ENCODE peak calls at places on chromosomes 5 and 9, in seven cellular contexts. One of them, this sample, is unnamed.
A peak's percentile ranks its signal among the peaks of the same experiment; 100 is the strongest.

GRCh38 chr9:137245450-137246421 is 4.6 kb downstream of the TUBB4B start:
- DNase-seq in AML-193: no peak
- DNase-seq in hippocampal formation: no peak
- DNase-seq in HEK293T: no peak
- DNase-seq in amniotic stem cell: no peak
- DNase-seq in NCI-H1092: no peak
- DNase-seq in cardiac muscle cell: no peak
- DNase-seq in this sample: no peak

GRCh38 chr5:178425621-178426068 is 164.5 kb downstream of the COL23A1 start:
- DNase-seq in AML-193: no peak
- DNase-seq in hippocampal formation: no peak
- DNase-seq in cardiac muscle cell: no peak
- DNase-seq in amniotic stem cell: no peak
- DNase-seq in HEK293T: no peak
- DNase-seq in NCI-H1092: no peak
- DNase-seq in this sample: no peak

GRCh38 chr9:104747565-104748358 is at the start of gene NIPSNAP3A:
- DNase-seq in cardiac muscle cell: peak; percentile 78
- DNase-seq in amniotic stem cell: peak; percentile 33
- DNase-seq in AML-193: peak; percentile 80
- DNase-seq in HEK293T: peak; percentile 75
- DNase-seq in hippocampal formation: peak; percentile 82
- DNase-seq in NCI-H1092: peak; percentile 80
- DNase-seq in this sample: peak; percentile 89

GRCh38 chr5:71587709-71588532 is 781 bp downstream of the MCCC2 start:
- DNase-seq in hippocampal formation: no peak
- DNase-seq in cardiac muscle cell: peak; percentile 55
- DNase-seq in AML-193: no peak
- DNase-seq in HEK293T: peak; percentile 14
- DNase-seq in NCI-H1092: no peak
- DNase-seq in amniotic stem cell: no peak
- DNase-seq in this sample: no peak

GRCh38 chr5:131110256-131110594 is 54.8 kb downstream of the HINT1 start:
- DNase-seq in HEK293T: no peak
- DNase-seq in amniotic stem cell: no peak
- DNase-seq in cardiac muscle cell: no peak
- DNase-seq in AML-193: no peak
- DNase-seq in hippocampal formation: no peak
- DNase-seq in NCI-H1092: no peak
- DNase-seq in this sample: no peak

GRCh38 chr5:153905214-153905613 is 133.5 kb downstream of the FAM114A2 start:
- DNase-seq in NCI-H1092: no peak
- DNase-seq in AML-193: no peak
- DNase-seq in hippocampal formation: no peak
- DNase-seq in amniotic stem cell: no peak
- DNase-seq in cardiac muscle cell: no peak
- DNase-seq in HEK293T: no peak
- DNase-seq in this sample: no peak

GRCh38 chr5:139392678-139393496 is 2.0 kb downstream of the PROB1 start:
- DNase-seq in hippocampal formation: no peak
- DNase-seq in AML-193: peak; percentile 68
- DNase-seq in NCI-H1092: no peak
- DNase-seq in cardiac muscle cell: peak; percentile 70
- DNase-seq in HEK293T: no peak
- DNase-seq in amniotic stem cell: no peak
- DNase-seq in this sample: no peak

GRCh38 chr9:91807640-91808246 is 142.3 kb downstream of the ROR2 start:
- DNase-seq in HEK293T: no peak
- DNase-seq in NCI-H1092: no peak
- DNase-seq in hippocampal formation: no peak
- DNase-seq in AML-193: no peak
- DNase-seq in amniotic stem cell: no peak
- DNase-seq in cardiac muscle cell: no peak
- DNase-seq in this sample: no peak

GRCh38 chr5:14464101-14464500 is 117.5 kb upstream of the OTULINL start:
- DNase-seq in HEK293T: no peak
- DNase-seq in NCI-H1092: no peak
- DNase-seq in cardiac muscle cell: peak; percentile 49
- DNase-seq in AML-193: no peak
- DNase-seq in hippocampal formation: no peak
- DNase-seq in amniotic stem cell: no peak
- DNase-seq in this sample: no peak

GRCh38 chr5:102077920-102078319 is 218.2 kb downstream of the SLCO4C1 start:
- DNase-seq in AML-193: no peak
- DNase-seq in hippocampal formation: no peak
- DNase-seq in amniotic stem cell: no peak
- DNase-seq in NCI-H1092: no peak
- DNase-seq in HEK293T: no peak
- DNase-seq in cardiac muscle cell: no peak
- DNase-seq in this sample: no peak

GRCh38 chr9:96048116-96048953 is 172.8 kb downstream of the ERCC6L2 start:
- DNase-seq in AML-193: no peak
- DNase-seq in cardiac muscle cell: peak; percentile 75
- DNase-seq in NCI-H1092: peak; percentile 29
- DNase-seq in hippocampal formation: peak; percentile 21
- DNase-seq in HEK293T: no peak
- DNase-seq in amniotic stem cell: no peak
- DNase-seq in this sample: peak; percentile 52

GRCh38 chr5:176748967-176749935 is 61.1 kb upstream of the UNC5A start:
- DNase-seq in hippocampal formation: no peak
- DNase-seq in HEK293T: no peak
- DNase-seq in cardiac muscle cell: no peak
- DNase-seq in NCI-H1092: no peak
- DNase-seq in amniotic stem cell: no peak
- DNase-seq in AML-193: no peak
- DNase-seq in this sample: no peak

GRCh38 chr9:19146441-19146840 is 19.1 kb upstream of the PLIN2 start:
- DNase-seq in amniotic stem cell: no peak
- DNase-seq in NCI-H1092: no peak
- DNase-seq in cardiac muscle cell: no peak
- DNase-seq in HEK293T: no peak
- DNase-seq in hippocampal formation: no peak
- DNase-seq in AML-193: no peak
- DNase-seq in this sample: no peak

GRCh38 chr5:1536298-1537165 is 12.8 kb upstream of the LPCAT1 start:
- DNase-seq in AML-193: no peak
- DNase-seq in NCI-H1092: no peak
- DNase-seq in amniotic stem cell: no peak
- DNase-seq in HEK293T: no peak
- DNase-seq in cardiac muscle cell: peak; percentile 19
- DNase-seq in hippocampal formation: no peak
- DNase-seq in this sample: no peak

GRCh38 chr5:116734717-116735072 is 160.1 kb upstream of the SEMA6A start:
- DNase-seq in HEK293T: no peak
- DNase-seq in amniotic stem cell: no peak
- DNase-seq in AML-193: no peak
- DNase-seq in NCI-H1092: no peak
- DNase-seq in hippocampal formation: no peak
- DNase-seq in cardiac muscle cell: peak; percentile 74
- DNase-seq in this sample: peak; percentile 33

GRCh38 chr5:6780802-6781391 is 67.7 kb downstream of the TENT4A start:
- DNase-seq in HEK293T: peak; percentile 37
- DNase-seq in amniotic stem cell: no peak
- DNase-seq in NCI-H1092: no peak
- DNase-seq in hippocampal formation: no peak
- DNase-seq in cardiac muscle cell: no peak
- DNase-seq in AML-193: no peak
- DNase-seq in this sample: no peak

This sample was measured in Ammon's horn.